ENCODE peak calls at places on chromosomes 2 and 18, in ten cellular contexts. X is endothelial cell of umbilical vein, L is pancreas, N is mammary epithelial cell, J is H1, V is A673, F is AG04450, Y is A549, Q is cardiac muscle cell, U is H9. K is an unnamed sample.

GRCh38 chr18:9643549-9643948 is 29.2 kb upstream of the PPP4R1 start:
- DNase-seq in Q (peak), J (no peak), X (peak), V (peak), F (peak), L (no peak), N (peak), U (peak), Y (peak), K (peak)

GRCh38 chr2:64260093-64260808 is 116.0 kb upstream of the PELI1 start:
- DNase-seq in X (no peak), L (no peak), J (no peak), N (no peak), U (no peak), V (peak), Q (no peak), F (no peak), Y (no peak), K (no peak)

GRCh38 chr2:1868683-1869141 is 124.4 kb upstream of the PXDN start:
- DNase-seq in U (no peak), J (no peak), Y (no peak), X (no peak), Q (no peak), N (no peak), F (no peak), V (no peak), L (no peak), K (no peak)

GRCh38 chr2:84874381-84875212 is 6.3 kb downstream of the TRABD2A start:
- DNase-seq in V (no peak), L (no peak), U (peak), F (no peak), X (no peak), N (peak), J (no peak), Y (no peak), Q (no peak), K (no peak)

GRCh38 chr2:67213270-67213670 is 183.9 kb upstream of the ETAA1 start:
- DNase-seq in X (no peak), L (peak), Q (no peak), F (no peak), U (no peak), Y (no peak), N (no peak), J (no peak), V (no peak), K (no peak)

GRCh38 chr18:12282436-12283039 is 25.5 kb upstream of the TUBB6 start:
- DNase-seq in L (no peak), N (peak), U (no peak), Y (peak), Q (no peak), X (no peak), J (no peak), F (peak), V (no peak), K (no peak)

GRCh38 chr2:110101280-110101844 is 14.3 kb downstream of the MALL start:
- DNase-seq in V (peak), Q (no peak), U (peak), Y (peak), J (no peak), N (peak), X (peak), F (peak), L (peak), K (peak)

GRCh38 chr18:41378628-41379027 is 576.4 kb upstream of the PIK3C3 start:
- DNase-seq in X (peak), U (no peak), J (no peak), Q (peak), L (no peak), Y (peak), V (peak), N (peak), F (peak), K (no peak)

GRCh38 chr2:19711470-19712372 is 190.1 kb downstream of the TTC32 start:
- DNase-seq in V (peak), U (peak), J (no peak), N (peak), Y (peak), X (peak), Q (no peak), L (no peak), F (peak), K (peak)

GRCh38 chr2:9099341-9099751 is 95.9 kb upstream of the MBOAT2 start:
- DNase-seq in N (no peak), L (no peak), X (no peak), V (peak), F (no peak), U (no peak), Q (no peak), J (no peak), Y (peak), K (no peak)

GRCh38 chr2:105866439-105867170 is 121.9 kb downstream of the NCK2 start:
- DNase-seq in X (no peak), V (no peak), N (peak), Y (no peak), L (no peak), Q (no peak), J (no peak), U (no peak), F (peak), K (no peak)

GRCh38 chr18:11488175-11488574 is 121.2 kb upstream of the SLC35G4 start:
- DNase-seq in U (no peak), L (no peak), N (peak), Q (no peak), Y (no peak), V (no peak), J (no peak), F (no peak), X (no peak), K (no peak)

GRCh38 chr2:127387655-127388422 is at the start of gene MAP3K2:
- DNase-seq in V (peak), N (peak), J (peak), L (peak), U (peak), Q (peak), Y (peak), X (peak), F (peak), K (peak)

GRCh38 chr2:229445501-229446294 is 174.6 kb upstream of the PID1 start:
- DNase-seq in V (no peak), X (no peak), Q (peak), U (no peak), L (no peak), Y (peak), N (peak), F (no peak), J (no peak), K (peak)

GRCh38 chr18:25373443-25373842 is 21.5 kb upstream of the ZNF521 start:
- DNase-seq in F (no peak), U (no peak), Q (no peak), N (no peak), Y (no peak), X (no peak), V (no peak), J (no peak), L (no peak), K (no peak)

GRCh38 chr18:49135871-49136270 is 185.1 kb upstream of the SMAD7 start:
- DNase-seq in Y (peak), L (peak), J (no peak), Q (no peak), N (peak), X (peak), U (no peak), V (peak), F (no peak), K (no peak)

GRCh38 chr2:201796478-201796865 is 9.9 kb upstream of the CDK15 start:
- DNase-seq in X (no peak), U (no peak), F (no peak), V (no peak), N (peak), Y (no peak), Q (no peak), J (no peak), L (no peak), K (no peak)

GRCh38 chr2:34570266-34570872 is 971.3 kb upstream of the FAM98A start:
- DNase-seq in N (peak), Y (peak), J (no peak), U (peak), V (peak), Q (peak), L (peak), F (no peak), X (no peak), K (no peak)

GRCh38 chr2:69291004-69291650 is 95.9 kb downstream of the GFPT1 start:
- DNase-seq in U (no peak), X (no peak), F (peak), Y (peak), L (no peak), V (no peak), Q (no peak), J (no peak), N (no peak), K (no peak)

GRCh38 chr2:102661846-102662245 is 42.5 kb downstream of the SLC9A2 start:
- DNase-seq in N (peak), U (no peak), Q (no peak), V (no peak), J (no peak), X (no peak), L (no peak), F (no peak), Y (no peak), K (no peak)

GRCh38 chr18:23226930-23227728 is 91.8 kb downstream of the CABLES1 start:
- DNase-seq in Q (no peak), X (peak), V (peak), N (peak), Y (no peak), J (no peak), L (no peak), U (no peak), F (peak), K (peak)

GRCh38 chr2:206257861-206258260 is 16.6 kb upstream of the ZDBF2 start:
- DNase-seq in Q (no peak), J (no peak), L (no peak), N (no peak), X (no peak), Y (no peak), U (no peak), F (no peak), V (no peak), K (no peak)

GRCh38 chr18:62844850-62845643 is 129.7 kb downstream of the PHLPP1 start:
- DNase-seq in Y (no peak), L (no peak), F (no peak), U (no peak), J (no peak), Q (no peak), X (no peak), N (no peak), V (no peak), K (no peak)

GRCh38 chr2:30565860-30566358 is 118.9 kb downstream of the LCLAT1 start:
- DNase-seq in V (no peak), Q (no peak), X (no peak), N (no peak), U (no peak), Y (no peak), J (no peak), L (peak), F (no peak), K (no peak)

GRCh38 chr18:78776706-78777105 is 202.9 kb upstream of the SALL3 start:
- DNase-seq in U (no peak), X (no peak), N (no peak), F (no peak), V (no peak), L (no peak), J (no peak), Q (no peak), Y (no peak), K (no peak)

GRCh38 chr2:19720306-19720705 is 181.5 kb downstream of the TTC32 start:
- DNase-seq in X (no peak), Q (no peak), J (no peak), N (no peak), Y (no peak), U (no peak), V (no peak), F (no peak), L (no peak), K (no peak)

GRCh38 chr2:203688798-203689197 is 17.6 kb upstream of the CD28 start:
- DNase-seq in Q (peak), F (no peak), Y (no peak), N (peak), V (no peak), L (peak), U (no peak), J (no peak), X (no peak), K (peak)

GRCh38 chr2:12705230-12705629 is 11.5 kb upstream of the TRIB2 start:
- DNase-seq in L (no peak), V (no peak), Q (no peak), Y (no peak), J (no peak), F (no peak), N (no peak), U (no peak), X (no peak), K (no peak)

GRCh38 chr2:19580830-19581229 is 222.4 kb upstream of the OSR1 start:
- DNase-seq in F (peak), L (no peak), V (no peak), Y (no peak), J (no peak), N (no peak), Q (peak), X (no peak), U (no peak), K (peak)

GRCh38 chr2:187215576-187216240 is 232.3 kb downstream of the CALCRL start:
- DNase-seq in Q (no peak), Y (no peak), J (no peak), U (no peak), X (no peak), N (peak), V (peak), F (no peak), L (no peak), K (no peak)

GRCh38 chr2:218387369-218388194 is 5.5 kb downstream of the SLC11A1 start:
- DNase-seq in X (peak), L (peak), U (peak), Q (peak), Y (peak), N (no peak), J (peak), F (peak), V (peak), K (peak)

GRCh38 chr2:234482807-234483206 is 14.1 kb downstream of the ARL4C start:
- DNase-seq in V (no peak), U (no peak), X (no peak), L (no peak), N (no peak), Y (no peak), J (no peak), Q (no peak), F (no peak), K (no peak)

GRCh38 chr2:234480337-234480736 is 16.5 kb downstream of the ARL4C start:
- DNase-seq in N (no peak), U (no peak), V (no peak), F (no peak), Q (no peak), J (no peak), L (no peak), X (no peak), Y (no peak), K (no peak)

GRCh38 chr2:234479465-234479864 is 17.4 kb downstream of the ARL4C start:
- DNase-seq in U (no peak), J (no peak), Q (no peak), F (no peak), L (no peak), N (no peak), X (no peak), Y (no peak), V (no peak), K (no peak)

GRCh38 chr2:234481301-234481700 is 15.6 kb downstream of the ARL4C start:
- DNase-seq in L (no peak), U (no peak), Q (no peak), Y (no peak), V (no peak), N (no peak), X (no peak), J (no peak), F (no peak), K (no peak)

DNA sequence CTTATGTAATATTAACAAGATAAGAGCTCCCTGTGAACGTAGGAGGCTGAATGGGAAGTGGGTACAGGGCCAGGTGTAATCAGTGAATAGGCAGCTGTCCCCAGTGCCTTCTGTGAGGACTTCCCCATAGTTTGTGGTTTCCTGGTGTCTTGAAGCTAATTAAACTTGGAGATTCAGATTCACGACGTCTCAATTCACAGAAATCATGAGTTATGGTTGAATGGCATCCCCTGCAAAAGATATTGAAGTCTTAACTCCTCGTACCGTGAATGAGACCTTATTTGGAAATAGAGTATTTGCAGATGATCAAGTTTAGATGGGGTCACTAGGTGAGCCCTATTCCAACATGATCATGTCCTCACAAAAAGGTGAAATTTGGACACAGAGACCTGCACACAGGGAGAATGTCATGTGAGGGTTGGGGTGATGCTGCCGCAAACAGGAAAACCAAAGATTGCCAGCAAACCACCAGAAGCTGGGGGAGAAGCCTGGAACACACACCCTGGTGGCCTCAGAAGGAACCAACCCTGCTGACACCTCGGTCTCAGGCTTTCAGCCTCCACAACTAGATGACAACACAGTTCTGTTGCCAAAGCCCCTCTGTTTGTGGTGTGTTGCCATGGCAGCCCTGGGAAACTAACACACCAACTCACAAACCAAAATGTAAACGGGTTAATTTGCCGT is 13.2 kb downstream of the ARL4C start:
- DNase-seq in F (no peak), N (no peak), J (no peak), V (no peak), L (no peak), Y (peak), X (no peak), U (peak), Q (no peak), K (no peak)
- TF ChIP-seq CTCF in F (peak), N (no peak), J (no peak), V (no peak), L (no peak), Y (no peak), X (no peak), U (peak), Q (peak), K (no peak)

DNA sequence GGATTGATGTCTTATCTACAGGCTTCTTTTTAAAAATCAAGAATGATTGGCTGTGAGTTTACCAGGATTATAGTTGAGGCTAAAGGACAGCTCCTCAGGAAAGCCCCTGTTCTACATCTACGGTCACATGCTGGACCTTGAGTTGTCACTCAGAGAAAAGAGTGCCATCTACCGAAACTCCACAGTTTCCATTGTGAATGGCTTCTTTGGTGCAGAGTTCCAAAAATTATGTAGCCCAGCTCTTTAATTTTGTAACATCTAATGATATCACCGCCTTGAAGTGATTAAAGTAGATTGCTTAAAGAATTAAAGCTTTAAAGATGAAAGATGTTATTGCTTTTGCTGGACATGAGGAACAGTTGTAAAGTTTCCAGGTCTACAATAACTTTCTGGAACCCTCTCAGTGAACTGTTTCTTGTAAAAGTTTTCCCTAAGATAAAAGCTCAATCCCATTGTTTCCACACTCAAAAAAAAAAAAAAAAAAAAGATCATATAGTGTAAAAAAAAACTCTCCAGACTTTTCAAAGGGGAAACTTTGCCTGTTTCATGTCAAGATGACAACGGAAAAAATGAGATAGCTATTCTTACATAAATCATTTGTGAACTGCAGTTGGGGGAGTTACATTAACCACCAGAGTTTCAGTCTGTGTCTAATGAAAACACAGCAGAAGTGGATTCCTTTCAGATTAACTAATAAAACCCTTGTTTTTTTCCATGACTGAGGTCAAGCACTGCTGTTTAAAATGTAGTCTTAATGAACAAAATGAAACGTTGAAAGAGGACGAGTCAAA is 4.3 kb downstream of the COL3A1 start:
- DNase-seq in F (no peak), L (no peak), N (peak), X (peak), V (peak), Y (peak), Q (peak), J (no peak), U (peak), K (peak)
- H3K27ac ChIP-seq in F (peak), L (peak), N (no peak), X (peak), V (no peak), Y (peak), Q (peak), J (no peak), U (no peak), K (peak)

DNA sequence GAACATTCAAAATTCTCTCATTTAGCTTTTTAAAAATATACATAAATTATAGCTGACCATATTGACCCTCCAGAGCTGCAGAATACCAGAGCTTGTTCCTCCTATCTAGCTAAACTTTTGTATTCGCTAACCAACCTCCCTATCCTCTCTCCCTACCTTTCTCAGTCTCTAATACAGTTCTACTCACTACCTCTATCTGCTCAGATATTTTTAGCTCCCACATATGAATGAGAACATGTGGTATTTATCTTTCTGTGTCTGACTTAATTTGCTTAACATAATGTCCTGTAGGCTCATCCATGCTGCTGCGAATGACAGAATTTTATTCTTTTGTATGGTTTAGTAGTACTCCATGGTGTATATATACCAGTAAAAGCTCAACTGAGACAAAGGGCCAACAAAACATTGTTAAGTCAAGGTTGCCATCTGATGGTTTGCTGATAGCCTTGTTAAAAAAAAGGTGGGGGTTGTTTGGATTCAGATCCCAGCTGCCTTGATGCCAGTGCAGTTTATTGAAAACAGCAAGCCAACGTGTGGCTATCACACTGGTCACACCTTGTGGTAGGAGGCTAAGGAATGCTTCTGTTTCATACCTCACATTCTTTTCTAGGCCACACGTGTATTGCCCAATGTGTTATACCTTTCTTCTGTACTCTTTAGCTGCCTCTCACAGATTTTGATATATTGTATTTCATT is 101.5 kb downstream of the VWA3B start:
- DNase-seq in Y (no peak), X (no peak), V (no peak), F (no peak), N (peak), J (no peak), Q (no peak), U (no peak), L (no peak), K (no peak)
- TF ChIP-seq CTCF in Y (no peak), X (no peak), V (no peak), F (no peak), N (peak), J (no peak), Q (no peak), U (no peak), L (no peak), K (no peak)

GRCh38 chr2:11559066-11559785 is 25.4 kb downstream of the GREB1 start:
- DNase-seq in Y (no peak), N (no peak), L (no peak), V (no peak), X (no peak), J (no peak), U (no peak), Q (no peak), F (no peak), K (no peak)
- H3K27ac ChIP-seq in Y (no peak), N (no peak), L (no peak), V (no peak), X (no peak), J (no peak), U (no peak), Q (peak), F (no peak), K (no peak)

DNA sequence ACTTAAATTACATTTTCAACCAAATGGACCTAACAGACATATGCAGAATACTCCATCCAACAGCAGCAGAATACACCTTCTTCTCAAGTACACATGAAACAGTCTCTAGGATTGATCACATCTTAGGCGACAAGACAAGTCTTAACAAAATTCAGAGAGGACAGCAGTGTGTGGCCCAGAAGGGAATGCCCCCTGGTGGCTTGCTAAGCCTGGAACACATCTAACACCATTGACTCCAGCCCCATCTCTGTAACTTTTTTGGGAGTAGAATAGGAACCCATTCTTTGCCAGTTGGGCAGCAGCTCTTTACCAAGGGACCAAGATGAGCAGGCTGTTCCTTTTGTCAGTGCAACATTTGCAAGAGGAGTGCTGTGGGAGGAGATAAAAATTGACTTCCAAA is 249.9 kb downstream of the PLCL1 start:
- DNase-seq in Y (peak), Q (peak), X (peak), U (peak), J (peak), F (no peak), L (no peak), N (peak), V (peak), K (no peak)
- TF ChIP-seq CTCF in Y (no peak), Q (peak), X (peak), U (peak), J (peak), F (peak), L (no peak), N (peak), V (peak), K (peak)